ENCODE peak calls at places on chromosome 18, in six cellular contexts. V is psoas muscle, O is ovary, G is neural progenitor cell, U is foreskin fibroblast, T is spleen. M is an unnamed sample.
A peak's percentile ranks its signal among the peaks of the same experiment; 100 is the strongest.

GRCh38 chr18:31942301-31942998 is 478 bp downstream of the TRAPPC8 start:
- DNase-seq in V (peak; percentile 37), G (peak; percentile 88), U (peak; percentile 71), O (no peak), T (peak; percentile 91), M (no peak)

GRCh38 chr18:9969247-9969646 is 55.4 kb downstream of the VAPA start:
- DNase-seq in O (no peak), V (no peak), T (no peak), G (no peak), U (no peak), M (no peak)

GRCh38 chr18:26549103-26549485 is 741 bp upstream of the KCTD1 start:
- DNase-seq in O (no peak), U (peak; percentile 72), T (peak; percentile 80), G (no peak), V (peak; percentile 25), M (no peak)

GRCh38 chr18:3041857-3042256 is 28.9 kb upstream of the LPIN2 start:
- DNase-seq in G (no peak), T (no peak), O (no peak), U (no peak), V (no peak), M (no peak)

GRCh38 chr18:43772907-43773306 is 495.6 kb upstream of the SYT4 start:
- DNase-seq in O (no peak), U (no peak), G (no peak), V (no peak), T (no peak), M (no peak)

GRCh38 chr18:26524002-26524401 is 24.4 kb downstream of the KCTD1 start:
- DNase-seq in T (no peak), V (no peak), G (no peak), O (no peak), U (no peak), M (no peak)

GRCh38 chr18:8616026-8616401 is 6.8 kb downstream of the RAB12 start:
- DNase-seq in O (no peak), G (no peak), U (no peak), V (no peak), T (no peak), M (no peak)

GRCh38 chr18:10032331-10032979 is 118.6 kb downstream of the VAPA start:
- DNase-seq in U (no peak), O (peak; percentile 73), V (no peak), T (peak; percentile 89), G (peak; percentile 73), M (no peak)

GRCh38 chr18:54119524-54120019 is 104.9 kb downstream of the MBD2 start:
- DNase-seq in T (no peak), V (no peak), O (no peak), U (peak; percentile 79), G (peak; percentile 73), M (no peak)

GRCh38 chr18:32771871-32772499 is 838 bp downstream of the KLHL14 start:
- DNase-seq in U (peak; percentile 11), T (peak; percentile 84), G (peak; percentile 62), O (peak; percentile 44), V (no peak), M (no peak)

GRCh38 chr18:27715751-27716150 is 461.2 kb downstream of the CDH2 start:
- DNase-seq in T (no peak), V (no peak), G (no peak), U (no peak), O (no peak), M (no peak)

GRCh38 chr18:9910709-9911108 is 3.1 kb upstream of the VAPA start:
- DNase-seq in U (no peak), O (no peak), G (no peak), T (no peak), V (no peak), M (no peak)

GRCh38 chr18:59764281-59764680 is 67.1 kb upstream of the CCBE1 start:
- DNase-seq in V (no peak), T (no peak), G (no peak), U (no peak), O (no peak), M (no peak)

GRCh38 chr18:21303913-21304312 is 61.9 kb downstream of the GREB1L start:
- DNase-seq in V (no peak), O (no peak), G (no peak), T (no peak), U (no peak), M (no peak)

GRCh38 chr18:58290059-58290747 is 246.2 kb downstream of the NEDD4L start:
- DNase-seq in O (no peak), U (no peak), T (no peak), G (no peak), V (no peak), M (no peak)

GRCh38 chr18:72161686-72162085 is 382.5 kb downstream of the CBLN2 start:
- DNase-seq in V (no peak), T (no peak), O (no peak), G (no peak), U (peak; percentile 54), M (no peak)

GRCh38 chr18:42185486-42185885 is 230.5 kb downstream of the PIK3C3 start:
- DNase-seq in O (no peak), G (no peak), V (no peak), U (no peak), T (no peak), M (no peak)

GRCh38 chr18:42184685-42185477 is 229.8 kb downstream of the PIK3C3 start:
- DNase-seq in T (no peak), O (no peak), U (no peak), G (no peak), V (no peak), M (no peak)

GRCh38 chr18:42181474-42181873 is 226.4 kb downstream of the PIK3C3 start:
- DNase-seq in T (no peak), G (no peak), O (no peak), U (no peak), V (no peak), M (no peak)

GRCh38 chr18:42182728-42183700 is 228.0 kb downstream of the PIK3C3 start:
- DNase-seq in U (no peak), V (no peak), O (no peak), G (no peak), T (no peak), M (no peak)

GRCh38 chr18:42183746-42184145 is 228.7 kb downstream of the PIK3C3 start:
- DNase-seq in V (no peak), T (no peak), U (peak; percentile 26), G (no peak), O (no peak), M (peak; percentile 38)
- TF ChIP-seq CTCF in V (no peak), T (no peak), U (no peak), G (no peak), O (no peak), M (no peak)

GRCh38 chr18:34729740-34730338 is 19.7 kb downstream of the DTNA start:
- DNase-seq in O (no peak), T (no peak), U (no peak), G (no peak), V (no peak), M (no peak)
- H3K4me3 ChIP-seq in O (no peak overlapping the region), T (no peak overlapping the region), U (no peak overlapping the region), G (no peak overlapping the region), V (no peak overlapping the region), M (no peak overlapping the region)

DNA sequence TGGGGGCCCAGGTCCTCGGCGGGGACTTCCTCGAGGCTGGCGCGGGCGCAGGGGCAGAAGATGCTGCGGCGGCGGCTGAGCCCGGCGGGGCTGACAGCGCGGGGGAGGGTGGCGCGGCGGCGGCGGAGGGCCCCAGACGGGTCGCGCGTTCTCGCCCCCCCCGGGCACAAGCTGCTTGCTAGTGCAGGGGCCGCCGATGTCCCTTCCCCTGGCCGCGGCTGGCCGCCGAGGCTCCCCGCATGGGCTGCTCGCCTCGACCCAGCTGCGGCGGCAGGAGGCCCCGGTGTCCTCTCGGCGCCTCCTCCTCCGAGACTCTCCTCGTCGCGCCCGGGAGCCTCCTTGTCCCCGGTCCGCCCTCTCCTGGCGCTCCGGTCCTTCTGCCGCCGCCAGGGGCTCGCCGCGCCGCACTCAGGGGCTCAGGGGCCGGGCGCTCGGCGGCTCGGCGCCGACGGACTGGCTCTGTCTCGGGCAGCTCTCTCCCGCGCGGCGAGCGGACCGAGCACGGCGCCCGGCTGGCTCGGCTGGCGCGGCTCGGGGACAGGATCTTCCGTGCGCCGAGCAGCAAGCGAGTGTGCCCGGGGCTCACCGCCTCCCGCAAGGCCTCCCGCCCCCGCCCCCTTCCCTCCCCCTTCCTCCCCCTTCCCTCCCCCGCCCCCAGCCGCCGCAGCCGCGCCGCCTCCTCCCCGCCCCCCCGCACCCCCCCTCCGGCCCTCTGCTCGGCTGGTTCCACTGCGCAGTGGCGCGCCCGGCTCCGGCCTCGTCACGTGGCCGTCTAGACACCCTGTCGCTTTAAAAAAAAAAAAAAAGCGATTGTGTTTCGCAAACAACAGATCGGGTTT is 902 bp upstream of the SMAD7 start:
- DNase-seq in G (peak; percentile 92), U (peak; percentile 95), O (peak; percentile 91), T (peak; percentile 95), V (peak; percentile 92), M (peak; percentile 75)
- TF ChIP-seq CTCF in G (peak; percentile 46), U (peak; percentile 17), O (peak; percentile 50), T (no peak), V (peak; percentile 40), M (peak; percentile 8)

GRCh38 chr18:77063256-77063655 is 69.3 kb downstream of the MBP start:
- DNase-seq in O (no peak), G (no peak), V (no peak), T (peak; percentile 90), U (no peak), M (no peak)
- H3K4me3 ChIP-seq in O (no peak overlapping the region), G (no peak overlapping the region), V (no peak overlapping the region), T (no peak overlapping the region), U (no peak overlapping the region), M (no peak overlapping the region)

DNA sequence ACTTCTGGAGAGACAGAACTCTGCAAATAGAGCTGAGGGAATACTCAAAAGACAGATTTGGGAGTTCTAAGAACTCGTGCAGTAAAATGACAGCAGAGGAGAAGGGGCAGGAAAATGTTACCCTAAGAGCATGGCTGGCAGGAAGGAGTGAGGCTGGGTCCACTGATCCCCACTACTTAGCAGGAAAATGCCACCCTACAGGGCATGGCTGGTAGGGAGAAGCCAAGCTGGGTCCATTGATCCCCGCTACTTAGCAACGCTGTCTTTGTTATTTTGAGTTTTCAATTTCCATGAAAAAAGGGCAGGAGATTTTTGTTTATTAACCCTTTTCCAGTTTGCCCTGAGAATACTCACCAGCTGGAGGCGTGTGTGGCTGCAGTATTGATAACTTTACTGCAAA is 100.3 kb upstream of the TMEM200C start:
- DNase-seq in O (no peak), T (no peak), U (no peak), G (no peak), V (no peak), M (no peak)
- TF ChIP-seq CTCF in O (no peak), T (no peak), U (no peak), G (no peak), V (no peak), M (no peak)

GRCh38 chr18:45690975-45691815 is 32.8 kb upstream of the SLC14A1 start:
- DNase-seq in V (peak; percentile 71), U (peak; percentile 92), G (peak; percentile 87), T (peak; percentile 87), O (peak; percentile 80), M (peak; percentile 33)
- H3K4me3 ChIP-seq in V (no peak overlapping the region), U (no peak overlapping the region), G (no peak overlapping the region), T (no peak overlapping the region), O (no peak overlapping the region), M (no peak overlapping the region)

GRCh38 chr18:73842795-73843394 is 304.7 kb downstream of the FBXO15 start:
- DNase-seq in V (peak; percentile 25), O (no peak), U (peak; percentile 83), T (no peak), G (peak; percentile 73), M (no peak)

GRCh38 chr18:73839441-73839840 is 308.2 kb downstream of the FBXO15 start:
- DNase-seq in T (no peak), G (no peak), O (no peak), V (no peak), U (no peak), M (no peak)

GRCh38 chr18:73840319-73841065 is 307.1 kb downstream of the FBXO15 start:
- DNase-seq in O (no peak), T (no peak), U (no peak), G (peak; percentile 8), V (no peak), M (no peak)

GRCh38 chr18:73841661-73842060 is 306.0 kb downstream of the FBXO15 start:
- DNase-seq in G (no peak), T (no peak), O (no peak), V (no peak), U (no peak), M (no peak)
- TF ChIP-seq CTCF in G (peak; percentile 37), T (no peak), O (no peak), V (no peak), U (peak; percentile 26), M (peak; percentile 26)